ENCODE peak calls at places on chromosome 5, in four cellular contexts. B is activated T-cell treated with anti-CD3 and anti-CD28 coated beads, Interleukin-2, amount 50 U/mL, for 72 hours; Z is activated CD8-positive, alpha-beta memory T cell treated with anti-CD3 and anti-CD28 coated beads, Interleukin-2, amount 50 U/mL, for 4 hours; O is astrocyte of the spinal cord. E is an unnamed sample.

GRCh38 chr5:72463499-72464052 is 43.6 kb downstream of the ZNF366 start:
- DNase-seq in B (no peak), Z (no peak), O (no peak), E (no peak)

GRCh38 chr5:174338204-174339010 is 292.9 kb downstream of the NSG2 start:
- DNase-seq in B (no peak), Z (no peak), O (no peak), E (peak)

GRCh38 chr5:127002390-127002789 is 28.0 kb downstream of the MARCHF3 start:
- DNase-seq in B (no peak), Z (no peak), O (peak), E (no peak)

GRCh38 chr5:141834331-141834730 is 43.9 kb downstream of the PCDH1 start:
- DNase-seq in B (no peak), Z (no peak), O (no peak), E (no peak)

GRCh38 chr5:65084774-65085173 is 316.0 kb downstream of the CWC27 start:
- DNase-seq in B (no peak), Z (no peak), O (no peak), E (no peak)

GRCh38 chr5:89105171-89105695 is 222.2 kb upstream of the MEF2C start:
- DNase-seq in B (no peak), Z (no peak), O (peak), E (no peak)

GRCh38 chr5:10859393-10860195 is 98.6 kb upstream of the DAP start:
- DNase-seq in B (no peak), Z (no peak), O (no peak), E (peak)

GRCh38 chr5:133220851-133221674 is 169.2 kb downstream of the HSPA4 start:
- DNase-seq in B (no peak), Z (no peak), O (peak), E (no peak)

GRCh38 chr5:69367697-69368279 is 1.5 kb downstream of the AK6 start:
- DNase-seq in B (no peak), Z (no peak), O (no peak), E (no peak)

GRCh38 chr5:73591102-73591695 is 25.7 kb downstream of the UTP15 start:
- DNase-seq in B (peak), Z (peak), O (peak), E (peak)

GRCh38 chr5:38379360-38379827 is 121.0 kb downstream of the EGFLAM start:
- DNase-seq in B (no peak), Z (no peak), O (no peak), E (peak)